ENCODE peak calls at places on chromosomes 1 and 21, in four cellular contexts. A, R, S and J are unnamed samples. For H3K36me3, the result is how much of the 10 kb centered on the place peaks cover.

GRCh38 chr1:162672678-162673259 is 40.5 kb downstream of the DDR2 start:
- DNase-seq in R (no peak), A (no peak), S (no peak), J (no peak)

GRCh38 chr1:224433041-224433670 is 1.4 kb downstream of the WDR26 start:
- DNase-seq in A (no peak), S (peak), R (peak), J (no peak)

GRCh38 chr1:183339556-183340167 is 78.5 kb downstream of the NMNAT2 start:
- DNase-seq in S (no peak), R (no peak), A (no peak), J (no peak)

GRCh38 chr1:113981962-113982931 is 3.0 kb downstream of the OLFML3 start:
- DNase-seq in S (no peak), R (peak), A (peak), J (peak)

GRCh38 chr1:102120910-102121309 is 124.2 kb upstream of the OLFM3 start:
- DNase-seq in S (no peak), A (no peak), R (no peak), J (no peak)

GRCh38 chr1:119554188-119554587 is 47.2 kb downstream of the HSD3B1 start:
- DNase-seq in A (no peak), R (peak), S (no peak), J (no peak)

GRCh38 chr1:21539933-21540332 is 30.7 kb downstream of the ALPL start:
- DNase-seq in S (peak), R (peak), A (peak), J (no peak)

GRCh38 chr1:12456979-12457378 is 161.0 kb downstream of the DHRS3 start:
- DNase-seq in R (no peak), A (no peak), S (no peak), J (no peak)

GRCh38 chr1:24015226-24016210 is 35.4 kb upstream of the SRSF10 start:
- DNase-seq in A (no peak), R (peak), S (no peak), J (no peak)

GRCh38 chr1:92259350-92259749 is 39.4 kb downstream of the GLMN start:
- DNase-seq in A (no peak), S (no peak), R (no peak), J (no peak)

GRCh38 chr1:205108464-205108863 is 13.3 kb downstream of the RBBP5 start:
- DNase-seq in A (no peak), S (no peak), R (no peak), J (no peak)

GRCh38 chr1:205107327-205107726 is 14.5 kb downstream of the RBBP5 start:
- DNase-seq in A (no peak), R (no peak), S (no peak), J (no peak)

GRCh38 chr1:205109269-205109668 is 12.5 kb downstream of the RBBP5 start:
- DNase-seq in S (no peak), A (no peak), R (no peak), J (no peak)

GRCh38 chr1:205111354-205111753 is 10.4 kb downstream of the RBBP5 start:
- DNase-seq in R (no peak), S (no peak), A (no peak), J (no peak)

GRCh38 chr1:205109711-205110110 is 12.1 kb downstream of the RBBP5 start:
- DNase-seq in A (no peak), S (no peak), R (no peak), J (no peak)
- H3K36me3 ChIP-seq in A (under half), S (half or more), R (under half), J (half or more)

GRCh38 chr21:38990424-38990794 is 184.7 kb downstream of the ETS2 start:
- DNase-seq in S (no peak), A (no peak), R (no peak), J (peak)
- H3K27ac ChIP-seq in S (peak), A (peak), R (no peak), J (peak)

DNA sequence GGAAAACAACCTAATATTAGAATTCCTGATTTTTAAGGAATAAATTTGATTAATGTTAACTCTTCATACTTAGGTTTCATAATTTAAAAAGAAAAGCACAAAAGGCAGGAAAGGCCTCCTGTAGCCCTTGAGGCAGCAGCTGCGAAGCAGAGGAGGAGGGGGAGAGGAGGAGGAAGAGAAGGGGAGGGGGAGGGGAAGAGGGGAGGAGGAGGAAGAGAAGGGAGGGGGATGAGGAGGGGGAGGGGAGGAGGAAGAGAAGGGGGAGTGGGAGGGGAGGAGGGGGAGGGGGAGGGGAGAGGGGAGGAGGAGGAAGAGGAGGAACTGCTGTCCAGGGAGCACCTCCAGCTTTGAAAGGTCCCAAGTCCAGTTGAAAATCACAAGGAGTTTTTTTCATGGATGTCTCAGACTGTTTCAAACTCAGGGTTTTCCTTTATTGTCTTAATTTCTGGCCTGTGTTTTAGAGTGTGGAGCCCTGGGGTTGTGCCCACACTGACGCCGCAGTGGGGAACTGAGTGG is 35.1 kb upstream of the DIP2A start:
- DNase-seq in S (no peak), A (no peak), R (no peak), J (no peak)
- H3K36me3 ChIP-seq in S (half or more), A (under half), R (under half), J (under half)

GRCh38 chr1:48177257-48177656 is 45.3 kb upstream of the SLC5A9 start:
- DNase-seq in A (no peak), S (no peak), R (no peak), J (no peak)

GRCh38 chr1:48175116-48175515 is 47.4 kb upstream of the SLC5A9 start:
- DNase-seq in R (no peak), S (no peak), A (no peak), J (no peak)
- H3K27ac ChIP-seq in R (no peak), S (no peak), A (no peak), J (no peak)

DNA sequence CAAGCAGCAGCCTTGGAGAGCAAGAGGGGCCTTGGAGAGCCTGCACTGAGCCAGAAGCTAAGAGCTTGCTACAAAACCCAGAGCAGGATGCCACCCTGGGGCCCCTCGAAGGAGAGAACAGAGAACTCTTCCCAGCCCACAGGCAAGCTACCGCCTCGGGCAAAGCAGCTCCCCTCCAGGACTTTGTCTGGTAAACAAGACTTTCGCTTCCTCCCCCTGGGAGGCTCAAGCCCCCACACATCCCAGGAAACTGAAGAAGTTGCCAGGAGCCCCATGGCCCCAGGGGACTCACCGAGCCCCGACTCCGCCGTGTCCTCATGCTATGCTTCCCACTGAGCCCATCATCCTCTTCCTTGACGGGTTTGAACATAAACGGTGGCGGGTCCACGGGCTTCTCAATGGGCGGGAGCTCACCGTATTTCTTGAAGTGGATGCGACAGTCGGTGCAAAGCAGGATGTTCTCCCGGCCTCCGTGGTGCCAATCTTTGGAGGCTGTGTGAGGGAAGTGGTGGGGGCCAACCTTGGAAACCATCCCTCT is 45.9 kb downstream of the SLC45A1 start:
- DNase-seq in R (no peak), S (no peak), A (no peak), J (no peak)
- H3K36me3 ChIP-seq in R (half or more), S (half or more), A (under half), J (half or more)

GRCh38 chr1:172138636-172139035 is 281.8 kb upstream of the C1orf105 start:
- DNase-seq in S (no peak), A (no peak), R (no peak), J (no peak)
- H3K27ac ChIP-seq in S (no peak), A (peak), R (no peak), J (no peak)

GRCh38 chr21:44857127-44857892 is 16.2 kb downstream of the PTTG1IP start:
- DNase-seq in A (no peak), R (no peak), S (no peak), J (peak)

GRCh38 chr21:44856131-44856530 is 17.4 kb downstream of the PTTG1IP start:
- DNase-seq in A (no peak), R (no peak), S (no peak), J (peak)

GRCh38 chr21:44854664-44855446 is 18.6 kb downstream of the PTTG1IP start:
- DNase-seq in S (no peak), A (no peak), R (no peak), J (peak)

GRCh38 chr21:44854391-44854663 is 19.2 kb downstream of the PTTG1IP start:
- DNase-seq in R (no peak), A (no peak), S (no peak), J (peak)

GRCh38 chr21:44855572-44855971 is 17.9 kb downstream of the PTTG1IP start:
- DNase-seq in A (peak), S (no peak), R (no peak), J (peak)
- H3K36me3 ChIP-seq in A (under half), S (half or more), R (under half), J (half or more)

GRCh38 chr1:209721406-209721805 is 16.8 kb downstream of the HSD11B1 start:
- DNase-seq in A (no peak), R (no peak), S (no peak), J (no peak)
- H3K27ac ChIP-seq in A (peak), R (no peak), S (no peak), J (no peak)

GRCh38 chr1:35454175-35454574 is 103.0 kb downstream of the KIAA0319L start:
- DNase-seq in A (no peak), S (no peak), R (no peak), J (no peak)

GRCh38 chr1:35449334-35450008 is 107.7 kb downstream of the KIAA0319L start:
- DNase-seq in R (peak), A (no peak), S (no peak), J (no peak)

GRCh38 chr1:35452086-35452485 is 105.1 kb downstream of the KIAA0319L start:
- DNase-seq in S (peak), A (peak), R (no peak), J (no peak)

GRCh38 chr1:35448344-35448801 is 108.8 kb downstream of the KIAA0319L start:
- DNase-seq in A (no peak), S (no peak), R (peak), J (no peak)

GRCh38 chr1:35451125-35451528 is 106.1 kb downstream of the KIAA0319L start:
- DNase-seq in A (peak), R (peak), S (peak), J (peak)
- H3K36me3 ChIP-seq in A (under half), R (under half), S (half or more), J (half or more)